ENCODE peak calls at places on chromosome 1, in five cellular contexts. One of them, this sample, is unnamed.
A peak's percentile ranks its signal among the peaks of the same experiment; 100 is the strongest.

GRCh38 chr1:94591791-94592565 is 50.4 kb upstream of the F3 start:
- DNase-seq in ovary: no peak
- DNase-seq in activated T-helper 1 cell treated with Interleukin-2 at 50 U/mL for 16 hours: no peak
- DNase-seq in neural progenitor cell: peak; percentile 77
- DNase-seq in iPS-NIHi11: no peak
- DNase-seq in this sample: no peak

GRCh38 chr1:116569776-116570357 is 959 bp downstream of the CD58 start:
- DNase-seq in iPS-NIHi11: peak; percentile 28
- DNase-seq in activated T-helper 1 cell treated with Interleukin-2 at 50 U/mL for 16 hours: peak; percentile 43
- DNase-seq in ovary: peak; percentile 42
- DNase-seq in neural progenitor cell: peak; percentile 20
- DNase-seq in this sample: no peak

GRCh38 chr1:196607940-196608339 is 300 bp downstream of the KCNT2 start:
- DNase-seq in activated T-helper 1 cell treated with Interleukin-2 at 50 U/mL for 16 hours: no peak
- DNase-seq in neural progenitor cell: peak; percentile 26
- DNase-seq in ovary: no peak
- DNase-seq in iPS-NIHi11: no peak
- DNase-seq in this sample: no peak

GRCh38 chr1:966603-967295 is 467 bp downstream of the PLEKHN1 start:
- DNase-seq in ovary: peak; percentile 65
- DNase-seq in neural progenitor cell: peak; percentile 70
- DNase-seq in activated T-helper 1 cell treated with Interleukin-2 at 50 U/mL for 16 hours: peak; percentile 72
- DNase-seq in iPS-NIHi11: peak; percentile 79
- DNase-seq in this sample: peak; percentile 69

GRCh38 chr1:145782166-145783099 is 41.5 kb downstream of the RNF115 start:
- DNase-seq in activated T-helper 1 cell treated with Interleukin-2 at 50 U/mL for 16 hours: no peak
- DNase-seq in iPS-NIHi11: no peak
- DNase-seq in neural progenitor cell: no peak
- DNase-seq in ovary: no peak
- DNase-seq in this sample: no peak

GRCh38 chr1:201142854-201143725 is 11.2 kb downstream of the TMEM9 start:
- DNase-seq in iPS-NIHi11: no peak
- DNase-seq in neural progenitor cell: no peak
- DNase-seq in ovary: no peak
- DNase-seq in activated T-helper 1 cell treated with Interleukin-2 at 50 U/mL for 16 hours: no peak
- DNase-seq in this sample: no peak

GRCh38 chr1:159786465-159786864 is 5.7 kb downstream of the DUSP23 start:
- DNase-seq in neural progenitor cell: no peak
- DNase-seq in activated T-helper 1 cell treated with Interleukin-2 at 50 U/mL for 16 hours: no peak
- DNase-seq in ovary: no peak
- DNase-seq in iPS-NIHi11: no peak
- DNase-seq in this sample: no peak

GRCh38 chr1:70727891-70728443 is 316.9 kb downstream of the CTH start:
- DNase-seq in iPS-NIHi11: no peak
- DNase-seq in activated T-helper 1 cell treated with Interleukin-2 at 50 U/mL for 16 hours: no peak
- DNase-seq in neural progenitor cell: peak; percentile 6
- DNase-seq in ovary: no peak
- DNase-seq in this sample: no peak

GRCh38 chr1:23559985-23560755 is 869 bp upstream of the ID3 start:
- DNase-seq in activated T-helper 1 cell treated with Interleukin-2 at 50 U/mL for 16 hours: no peak
- DNase-seq in neural progenitor cell: peak; percentile 58
- DNase-seq in ovary: no peak
- DNase-seq in iPS-NIHi11: no peak
- DNase-seq in this sample: no peak

GRCh38 chr1:77889671-77890070 is 1.2 kb downstream of the NEXN start:
- DNase-seq in iPS-NIHi11: no peak
- DNase-seq in neural progenitor cell: no peak
- DNase-seq in ovary: no peak
- DNase-seq in activated T-helper 1 cell treated with Interleukin-2 at 50 U/mL for 16 hours: no peak
- DNase-seq in this sample: peak; percentile 14

GRCh38 chr1:228978486-228979324 is 243.4 kb downstream of the RHOU start:
- DNase-seq in ovary: peak; percentile 81
- DNase-seq in activated T-helper 1 cell treated with Interleukin-2 at 50 U/mL for 16 hours: no peak
- DNase-seq in iPS-NIHi11: no peak
- DNase-seq in neural progenitor cell: no peak
- DNase-seq in this sample: peak; percentile 77

GRCh38 chr1:203306089-203306969 is 1.0 kb downstream of the BTG2 start:
- DNase-seq in neural progenitor cell: peak; percentile 58
- DNase-seq in activated T-helper 1 cell treated with Interleukin-2 at 50 U/mL for 16 hours: no peak
- DNase-seq in iPS-NIHi11: peak; percentile 47
- DNase-seq in ovary: peak; percentile 81
- DNase-seq in this sample: peak; percentile 60

GRCh38 chr1:206459703-206460102 is 10.6 kb upstream of the IKBKE start:
- DNase-seq in activated T-helper 1 cell treated with Interleukin-2 at 50 U/mL for 16 hours: no peak
- DNase-seq in iPS-NIHi11: no peak
- DNase-seq in neural progenitor cell: no peak
- DNase-seq in ovary: no peak
- DNase-seq in this sample: no peak

GRCh38 chr1:91120915-91121314 is 99.1 kb upstream of the ZNF644 start:
- DNase-seq in neural progenitor cell: no peak
- DNase-seq in activated T-helper 1 cell treated with Interleukin-2 at 50 U/mL for 16 hours: no peak
- DNase-seq in ovary: no peak
- DNase-seq in iPS-NIHi11: no peak
- DNase-seq in this sample: peak; percentile 74

GRCh38 chr1:156664949-156665411 is 12.2 kb downstream of the NES start:
- DNase-seq in iPS-NIHi11: no peak
- DNase-seq in ovary: no peak
- DNase-seq in activated T-helper 1 cell treated with Interleukin-2 at 50 U/mL for 16 hours: no peak
- DNase-seq in neural progenitor cell: peak; percentile 50
- DNase-seq in this sample: peak; percentile 91

GRCh38 chr1:93304716-93305138 is 41.0 kb upstream of the DR1 start:
- DNase-seq in activated T-helper 1 cell treated with Interleukin-2 at 50 U/mL for 16 hours: no peak
- DNase-seq in neural progenitor cell: peak; percentile 69
- DNase-seq in ovary: no peak
- DNase-seq in iPS-NIHi11: peak; percentile 55
- DNase-seq in this sample: peak; percentile 67

GRCh38 chr1:98054786-98055185 is 134.0 kb upstream of the DPYD start:
- DNase-seq in activated T-helper 1 cell treated with Interleukin-2 at 50 U/mL for 16 hours: no peak
- DNase-seq in iPS-NIHi11: no peak
- DNase-seq in neural progenitor cell: no peak
- DNase-seq in ovary: no peak
- DNase-seq in this sample: no peak

GRCh38 chr1:28595412-28596191 is 3.5 kb downstream of the RAB42 start:
- DNase-seq in iPS-NIHi11: no peak
- DNase-seq in neural progenitor cell: no peak
- DNase-seq in ovary: no peak
- DNase-seq in activated T-helper 1 cell treated with Interleukin-2 at 50 U/mL for 16 hours: no peak
- DNase-seq in this sample: no peak

GRCh38 chr1:184986250-184986649 is 11.9 kb upstream of the NIBAN1 start:
- DNase-seq in activated T-helper 1 cell treated with Interleukin-2 at 50 U/mL for 16 hours: no peak
- DNase-seq in ovary: no peak
- DNase-seq in neural progenitor cell: no peak
- DNase-seq in iPS-NIHi11: no peak
- DNase-seq in this sample: peak; percentile 53

GRCh38 chr1:116375884-116376733 is 3.1 kb downstream of the ATP1A1 start:
- DNase-seq in ovary: peak; percentile 71
- DNase-seq in activated T-helper 1 cell treated with Interleukin-2 at 50 U/mL for 16 hours: no peak
- DNase-seq in iPS-NIHi11: no peak
- DNase-seq in neural progenitor cell: peak; percentile 44
- DNase-seq in this sample: peak; percentile 85

GRCh38 chr1:68442822-68443556 is 6.8 kb downstream of the RPE65 start:
- DNase-seq in ovary: no peak
- DNase-seq in iPS-NIHi11: peak; percentile 54
- DNase-seq in activated T-helper 1 cell treated with Interleukin-2 at 50 U/mL for 16 hours: no peak
- DNase-seq in neural progenitor cell: peak; percentile 60
- DNase-seq in this sample: peak; percentile 73

GRCh38 chr1:43704838-43705237 is 2.5 kb upstream of the ST3GAL3 start:
- DNase-seq in iPS-NIHi11: no peak
- DNase-seq in ovary: peak; percentile 71
- DNase-seq in activated T-helper 1 cell treated with Interleukin-2 at 50 U/mL for 16 hours: no peak
- DNase-seq in neural progenitor cell: no peak
- DNase-seq in this sample: peak; percentile 6